ENCODE peak calls at places on chromosome 15, in five cellular contexts. T is CD4-positive, alpha-beta memory T cell; J is breast epithelium; V is ascending aorta; F is pancreas. O is an unnamed sample.

GRCh38 chr15:90291679-90292356 is 26.3 kb downstream of the NGRN start:
- DNase-seq in T (no peak), V (no peak), J (no peak), F (peak), O (no peak)

GRCh38 chr15:78944202-78944625 is 632 bp downstream of the CTSH start:
- DNase-seq in J (no peak), V (no peak), T (no peak), F (no peak), O (no peak)

GRCh38 chr15:78195735-78196201 is 38.6 kb downstream of the ACSBG1 start:
- DNase-seq in V (peak), F (peak), T (peak), J (peak), O (peak)

GRCh38 chr15:78365931-78366330 is 25.8 kb downstream of the CRABP1 start:
- DNase-seq in V (no peak), J (no peak), F (no peak), T (no peak), O (no peak)

GRCh38 chr15:81225161-81225671 is 28.5 kb downstream of the IL16 start:
- DNase-seq in F (no peak), T (no peak), V (no peak), J (no peak), O (no peak)

GRCh38 chr15:78873796-78874761 is 1.4 kb downstream of the MORF4L1 start:
- DNase-seq in V (no peak), J (no peak), T (peak), F (no peak), O (no peak)

GRCh38 chr15:40469776-40470390 is 901 bp upstream of the CHST14 start:
- DNase-seq in T (no peak), V (no peak), J (no peak), F (no peak), O (no peak)

GRCh38 chr15:77617507-77618285 is 15.0 kb downstream of the LINGO1 start:
- DNase-seq in J (no peak), V (no peak), T (no peak), F (peak), O (no peak)

GRCh38 chr15:80068578-80068977 is 9.1 kb downstream of the ZFAND6 start:
- DNase-seq in V (no peak), J (no peak), T (no peak), F (no peak), O (no peak)

GRCh38 chr15:27564656-27565055 is 534.5 kb downstream of the OCA2 start:
- DNase-seq in T (no peak), V (no peak), J (no peak), F (no peak), O (no peak)

GRCh38 chr15:25981114-25981513 is 118.0 kb upstream of the ATP10A start:
- DNase-seq in T (no peak), V (no peak), F (no peak), J (no peak), O (no peak)

GRCh38 chr15:25985179-25985578 is 122.1 kb upstream of the ATP10A start:
- DNase-seq in J (no peak), F (no peak), T (no peak), V (no peak), O (no peak)

GRCh38 chr15:25987638-25988037 is 124.5 kb upstream of the ATP10A start:
- DNase-seq in F (no peak), J (no peak), V (no peak), T (no peak), O (no peak)

DNA sequence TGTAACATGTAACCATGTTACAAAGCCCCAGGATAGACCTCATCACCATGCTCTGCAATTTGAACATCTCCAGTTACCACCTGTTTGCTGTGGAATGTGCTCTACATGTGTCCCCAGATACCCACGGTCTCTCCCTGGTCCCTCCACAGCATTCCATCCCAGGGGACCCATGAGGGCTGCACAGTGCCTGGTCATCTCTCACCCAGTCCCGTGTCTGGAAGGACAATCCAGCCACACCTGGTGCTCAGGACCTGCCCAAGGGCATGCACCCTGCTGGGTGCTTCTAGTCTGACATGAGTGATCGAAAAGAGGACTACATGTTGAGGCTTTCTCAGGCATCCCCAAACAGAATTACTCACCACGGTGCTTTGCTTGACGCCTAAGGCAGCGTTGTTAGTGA is 119.6 kb upstream of the ATP10A start:
- DNase-seq in V (no peak), F (no peak), J (no peak), T (no peak), O (no peak)
- H3K27ac ChIP-seq in V (no peak), F (no peak), J (no peak), T (no peak), O (no peak)

GRCh38 chr15:63909819-63910437 is 76.2 kb upstream of the HERC1 start:
- DNase-seq in F (peak), J (no peak), T (no peak), V (no peak), O (no peak)
- H3K4me3 ChIP-seq in F (no peak), J (no peak), T (no peak), V (no peak), O (no peak)

GRCh38 chr15:57560976-57561711 is 30.6 kb upstream of the MYZAP start:
- DNase-seq in F (peak), T (peak), J (peak), V (peak), O (peak)
- H3K27ac ChIP-seq in F (peak), T (no peak), J (peak), V (no peak), O (no peak)

DNA sequence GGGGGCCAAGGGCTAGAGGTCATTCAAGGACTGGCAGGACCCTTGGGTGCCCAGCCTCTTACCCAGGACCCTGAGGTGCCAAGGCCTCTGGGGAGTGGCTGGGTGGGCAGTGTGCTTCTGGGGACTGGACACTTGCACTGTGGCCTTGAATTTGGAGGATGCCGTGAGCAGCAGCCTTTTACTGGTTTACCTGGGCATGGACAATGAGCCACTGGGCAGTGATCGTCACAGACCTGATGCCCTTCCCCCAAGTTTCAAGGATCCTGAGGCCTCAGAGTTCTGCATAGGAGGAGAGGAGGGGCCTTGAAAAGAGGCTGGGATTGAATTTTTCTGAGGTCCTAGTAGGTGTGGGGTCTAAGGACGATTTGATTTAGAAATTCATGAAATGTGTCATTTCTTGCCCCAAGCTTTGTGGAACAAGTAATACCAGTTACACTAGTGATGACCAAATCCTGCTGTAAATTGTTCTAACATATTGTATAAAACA is 146.1 kb upstream of the TPM1 start:
- DNase-seq in F (peak), T (no peak), V (no peak), J (no peak), O (no peak)
- H3K4me3 ChIP-seq in F (no peak), T (no peak), V (no peak), J (no peak), O (no peak)